ENCODE peak calls at places on chromosomes 1 and 21, in six cellular contexts. S is fibroblast of mammary gland, U is AG09319, N is H9, X is A673, P is osteocyte. G is an unnamed sample.

GRCh38 chr1:68623700-68624099 is 126.8 kb upstream of the DEPDC1 start:
- DNase-seq in S (no peak), U (no peak), N (no peak), X (no peak), P (no peak), G (peak; percentile 13)

GRCh38 chr1:210790196-210790595 is 343.8 kb downstream of the KCNH1 start:
- DNase-seq in S (no peak), U (no peak), N (no peak), X (no peak), P (no peak), G (no peak)

GRCh38 chr1:46274224-46275029 is 26.9 kb downstream of the RAD54L start:
- DNase-seq in S (no peak), U (no peak), N (no peak), X (no peak), P (no peak), G (no peak)

GRCh38 chr1:100710881-100711660 is 8.5 kb upstream of the VCAM1 start:
- DNase-seq in S (peak; percentile 54), U (no peak), N (no peak), X (no peak), P (no peak), G (peak; percentile 57)

GRCh38 chr1:27176954-27177353 is 22.0 kb upstream of the SLC9A1 start:
- DNase-seq in S (no peak), U (no peak), N (no peak), X (no peak), P (no peak), G (no peak)

GRCh38 chr1:214108097-214108446 is 120.3 kb downstream of the PROX1 start:
- DNase-seq in S (no peak), U (no peak), N (no peak), X (no peak), P (no peak), G (no peak)

GRCh38 chr1:234634387-234634786 is 24.4 kb upstream of the IRF2BP2 start:
- DNase-seq in S (no peak), U (no peak), N (no peak), X (no peak), P (no peak), G (no peak)

GRCh38 chr1:64077281-64077940 is 126.0 kb upstream of the UBE2U start:
- DNase-seq in S (no peak), U (no peak), N (no peak), X (no peak), P (no peak), G (no peak)

GRCh38 chr1:165696625-165697100 is 1.7 kb downstream of the ALDH9A1 start:
- DNase-seq in S (peak; percentile 94), U (peak; percentile 89), N (no peak), X (peak; percentile 95), P (no peak), G (peak; percentile 95)

GRCh38 chr21:38440746-38441145 is 57.5 kb downstream of the ERG start:
- DNase-seq in S (peak; percentile 28), U (no peak), N (no peak), X (peak; percentile 32), P (no peak), G (peak; percentile 95)

GRCh38 chr1:91635763-91636162 is 135.1 kb downstream of the CDC7 start:
- DNase-seq in S (peak; percentile 87), U (no peak), N (no peak), X (no peak), P (no peak), G (no peak)

GRCh38 chr1:17404820-17405219 is 32.8 kb downstream of the PADI6 start:
- DNase-seq in S (no peak), U (no peak), N (no peak), X (no peak), P (no peak), G (no peak)

GRCh38 chr21:20551939-20552338 is 446.3 kb upstream of the NCAM2 start:
- DNase-seq in S (no peak), U (no peak), N (no peak), X (no peak), P (no peak), G (no peak)

GRCh38 chr21:33325222-33326067 is 675 bp downstream of the IFNAR1 start:
- DNase-seq in S (peak; percentile 81), U (peak; percentile 30), N (no peak), X (peak; percentile 77), P (peak; percentile 86), G (peak; percentile 77)

GRCh38 chr1:177246710-177247588 is 76.2 kb downstream of the BRINP2 start:
- DNase-seq in S (peak; percentile 77), U (no peak), N (no peak), X (no peak), P (no peak), G (peak; percentile 32)

GRCh38 chr21:26005464-26005863 is 165.1 kb downstream of the APP start:
- DNase-seq in S (no peak), U (no peak), N (no peak), X (no peak), P (no peak), G (no peak)

GRCh38 chr21:39434950-39435349 is 10.6 kb downstream of the LCA5L start:
- DNase-seq in S (peak; percentile 41), U (no peak), N (no peak), X (no peak), P (no peak), G (no peak)

GRCh38 chr1:227947425-227947677 is 381 bp downstream of the WNT9A start:
- DNase-seq in S (peak; percentile 7), U (no peak), N (peak; percentile 59), X (no peak), P (no peak), G (no peak)

GRCh38 chr1:93447481-93448291 is at the start of gene FNBP1L:
- DNase-seq in S (peak; percentile 38), U (no peak), N (peak; percentile 89), X (peak; percentile 91), P (peak; percentile 94), G (peak; percentile 64)
- TF ChIP-seq CTCF in S (no peak), U (no peak), N (no peak), X (no peak), P (no peak), G (no peak)

DNA sequence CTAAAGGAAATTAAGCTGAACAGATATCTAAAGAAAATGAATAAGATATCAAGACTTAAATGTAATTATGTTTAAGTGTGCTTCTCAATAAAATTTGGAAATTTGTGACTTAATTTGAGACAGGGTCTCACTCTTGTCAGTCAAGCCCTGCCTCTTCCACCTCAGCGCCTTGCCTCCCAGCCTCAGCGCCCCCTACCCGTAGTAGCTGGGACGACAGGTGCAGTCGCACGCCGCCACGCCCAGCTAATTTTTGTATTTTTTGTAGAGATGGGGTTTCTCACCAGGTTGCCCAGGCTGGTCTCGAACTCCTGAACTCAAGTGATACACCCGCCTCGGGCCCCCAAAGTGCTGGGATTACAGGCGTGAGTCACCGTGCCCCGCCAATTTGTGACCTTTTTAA is 117.0 kb downstream of the CLEC20A start:
- DNase-seq in S (no peak), U (no peak), N (peak; percentile 68), X (no peak), P (no peak), G (no peak)
- TF ChIP-seq CTCF in S (peak; percentile 29), U (no peak), N (peak; percentile 88), X (peak; percentile 35), P (peak; percentile 38), G (peak; percentile 27)

GRCh38 chr1:107047602-107048001 is 8.9 kb upstream of the PRMT6 start:
- DNase-seq in S (no peak), U (no peak), N (no peak), X (no peak), P (no peak), G (peak; percentile 1)
- TF ChIP-seq CTCF in S (peak; percentile 17), U (peak; percentile 6), N (no peak), X (no peak), P (no peak), G (no peak)

DNA sequence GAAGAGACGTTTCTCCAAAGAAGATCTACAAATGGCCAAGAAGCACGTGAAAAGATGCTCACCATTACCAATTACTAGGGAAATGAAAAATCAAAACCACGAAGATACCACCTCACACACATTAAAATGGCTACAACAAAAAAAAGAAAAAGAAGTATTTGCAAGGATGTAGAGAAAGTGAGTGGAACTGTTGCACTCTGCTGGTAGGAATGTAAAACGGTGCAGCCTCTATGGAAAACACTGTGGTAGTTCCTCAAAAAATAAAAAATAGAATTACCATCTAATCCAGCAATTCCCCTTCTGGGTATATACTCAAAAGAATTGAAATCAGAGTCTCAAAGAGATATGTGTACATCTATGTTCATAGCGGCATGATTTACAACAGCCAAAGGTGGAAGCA is 115.4 kb upstream of the EDN2 start:
- DNase-seq in S (peak; percentile 43), U (no peak), N (no peak), X (peak; percentile 11), P (no peak), G (peak; percentile 51)
- TF ChIP-seq CTCF in S (peak; percentile 70), U (peak; percentile 43), N (peak; percentile 80), X (peak; percentile 51), P (peak; percentile 56), G (peak; percentile 72)